ENCODE peak calls at places on chromosomes 16 and 17, in ten cellular contexts. T is erythroblast; R is NCI-H1436; L is non-pigmented ciliary epithelial cell; X is stimulated activated CD8-positive, alpha-beta memory T cell treated with anti-CD3 and anti-CD28 coated beads, Interleukin-12 subunit alpha, Interleukin-12 subunit beta, amount 100 ng/mL, for 4 hours; J is activated naive CD4-positive, alpha-beta T cell treated with anti-CD3 and anti-CD28 coated beads, Interleukin-2, amount 50 U/mL, for 72 hours; O is lower leg skin; S is uterus; Y is NCI-H345; I is choroid plexus epithelial cell. H is an unnamed sample.

GRCh38 chr16:440627-441026 is 15.2 kb downstream of the RAB11FIP3 start:
- DNase-seq in T (no peak), R (no peak), L (no peak), X (no peak), J (no peak), O (no peak), S (no peak), Y (no peak), I (no peak), H (no peak)

GRCh38 chr17:48841395-48841831 is 10.6 kb downstream of the CALCOCO2 start:
- DNase-seq in T (peak), R (no peak), L (no peak), X (no peak), J (peak), O (no peak), S (peak), Y (no peak), I (peak), H (peak)

GRCh38 chr17:10772425-10773380 is 31.2 kb downstream of the TMEM238L start:
- DNase-seq in T (peak), R (no peak), L (no peak), X (no peak), J (peak), O (peak), S (no peak), Y (no peak), I (peak), H (peak)

GRCh38 chr17:31394544-31394943 is 3.1 kb downstream of the RAB11FIP4 start:
- DNase-seq in T (peak), R (no peak), L (peak), X (no peak), J (peak), O (peak), S (no peak), Y (no peak), I (peak), H (peak)

GRCh38 chr16:10922328-10923145 is 19.7 kb downstream of the DEXI start:
- DNase-seq in T (no peak), R (no peak), L (no peak), X (no peak), J (no peak), O (no peak), S (no peak), Y (no peak), I (no peak), H (no peak)

GRCh38 chr16:4131621-4132020 is 15.4 kb upstream of the ADCY9 start:
- DNase-seq in T (no peak), R (no peak), L (no peak), X (no peak), J (no peak), O (no peak), S (no peak), Y (no peak), I (no peak), H (no peak)

GRCh38 chr17:21841839-21842238 is 149.5 kb downstream of the KCNJ18 start:
- DNase-seq in T (no peak), R (no peak), L (no peak), X (no peak), J (no peak), O (no peak), S (no peak), Y (no peak), I (no peak), H (no peak)

GRCh38 chr16:73068546-73069401 is 20.8 kb upstream of the ZFHX3 start:
- DNase-seq in T (no peak), R (peak), L (peak), X (no peak), J (no peak), O (peak), S (peak), Y (peak), I (peak), H (peak)

GRCh38 chr17:4573682-4574081 is 10.6 kb upstream of the SMTNL2 start:
- DNase-seq in T (no peak), R (no peak), L (no peak), X (peak), J (peak), O (no peak), S (no peak), Y (no peak), I (no peak), H (no peak)

GRCh38 chr17:69414408-69415274 is at the start of gene MAP2K6:
- DNase-seq in T (peak), R (peak), L (no peak), X (peak), J (peak), O (peak), S (peak), Y (peak), I (peak), H (peak)

GRCh38 chr17:51853857-51854256 is 304.7 kb downstream of the CA10 start:
- DNase-seq in T (no peak), R (no peak), L (no peak), X (no peak), J (no peak), O (no peak), S (no peak), Y (peak), I (no peak), H (no peak)

GRCh38 chr16:79261461-79261860 is 339.1 kb downstream of the MAF start:
- DNase-seq in T (peak), R (peak), L (no peak), X (no peak), J (no peak), O (peak), S (no peak), Y (peak), I (no peak), H (no peak)

GRCh38 chr16:29675811-29676643 is 3.0 kb upstream of the QPRT start:
- DNase-seq in T (no peak), R (no peak), L (no peak), X (no peak), J (no peak), O (no peak), S (no peak), Y (no peak), I (peak), H (peak)

GRCh38 chr16:56862776-56863175 is 2.2 kb upstream of the SLC12A3 start:
- DNase-seq in T (no peak), R (no peak), L (no peak), X (no peak), J (no peak), O (no peak), S (no peak), Y (no peak), I (no peak), H (no peak)

GRCh38 chr16:12271006-12271405 is 294.5 kb downstream of the SNX29 start:
- DNase-seq in T (no peak), R (peak), L (no peak), X (no peak), J (no peak), O (no peak), S (no peak), Y (peak), I (peak), H (peak)

GRCh38 chr17:35890774-35891155 is 10.6 kb upstream of the CCL5 start:
- DNase-seq in T (no peak), R (no peak), L (no peak), X (no peak), J (no peak), O (no peak), S (no peak), Y (peak), I (peak), H (no peak)

GRCh38 chr16:88844412-88845118 is 12.2 kb downstream of the GALNS start:
- DNase-seq in T (no peak), R (no peak), L (no peak), X (no peak), J (no peak), O (no peak), S (no peak), Y (no peak), I (no peak), H (no peak)

GRCh38 chr17:47694018-47694817 is at the start of gene TBKBP1:
- DNase-seq in T (no peak), R (peak), L (no peak), X (peak), J (peak), O (no peak), S (peak), Y (peak), I (peak), H (peak)

GRCh38 chr17:9936075-9936474 is 31.0 kb upstream of the RCVRN start:
- DNase-seq in T (no peak), R (no peak), L (no peak), X (no peak), J (no peak), O (peak), S (no peak), Y (no peak), I (no peak), H (no peak)

GRCh38 chr16:29819506-29819905 is 756 bp upstream of the MVP start:
- DNase-seq in T (no peak), R (no peak), L (no peak), X (no peak), J (no peak), O (no peak), S (no peak), Y (no peak), I (peak), H (no peak)

GRCh38 chr17:72184805-72185204 is 64.0 kb downstream of the SOX9 start:
- DNase-seq in T (no peak), R (no peak), L (no peak), X (no peak), J (no peak), O (no peak), S (no peak), Y (no peak), I (peak), H (peak)

GRCh38 chr16:49811630-49812334 is 44.1 kb downstream of the ZNF423 start:
- DNase-seq in T (no peak), R (no peak), L (no peak), X (no peak), J (no peak), O (no peak), S (no peak), Y (no peak), I (peak), H (no peak)

GRCh38 chr17:67620088-67620487 is 97.6 kb upstream of the NOL11 start:
- DNase-seq in T (no peak), R (no peak), L (no peak), X (no peak), J (no peak), O (no peak), S (no peak), Y (no peak), I (no peak), H (no peak)

GRCh38 chr17:49746791-49747490 is 17.0 kb downstream of the FAM117A start:
- DNase-seq in T (no peak), R (no peak), L (no peak), X (no peak), J (no peak), O (no peak), S (no peak), Y (no peak), I (no peak), H (no peak)

GRCh38 chr17:13113821-13114525 is 96.1 kb upstream of the ELAC2 start:
- DNase-seq in T (no peak), R (no peak), L (no peak), X (no peak), J (no peak), O (no peak), S (no peak), Y (no peak), I (no peak), H (no peak)

GRCh38 chr16:3467920-3468319 is 24.4 kb downstream of the NAA60 start:
- DNase-seq in T (no peak), R (no peak), L (no peak), X (no peak), J (no peak), O (no peak), S (no peak), Y (no peak), I (peak), H (peak)

GRCh38 chr16:75916431-75916830 is 190.1 kb upstream of the CPHXL start:
- DNase-seq in T (no peak), R (no peak), L (no peak), X (no peak), J (no peak), O (no peak), S (no peak), Y (no peak), I (no peak), H (no peak)

GRCh38 chr17:37567137-37567927 is 41.9 kb downstream of the SYNRG start:
- DNase-seq in T (no peak), R (no peak), L (no peak), X (no peak), J (no peak), O (no peak), S (no peak), Y (no peak), I (no peak), H (no peak)

GRCh38 chr16:89044394-89045180 is 49.1 kb upstream of the ACSF3 start:
- DNase-seq in T (no peak), R (no peak), L (no peak), X (no peak), J (no peak), O (no peak), S (no peak), Y (no peak), I (no peak), H (no peak)

GRCh38 chr17:42097691-42098661 is at the start of gene ZNF385C:
- DNase-seq in T (no peak), R (peak), L (no peak), X (peak), J (peak), O (no peak), S (no peak), Y (peak), I (no peak), H (no peak)

GRCh38 chr17:63695889-63696288 is 4.0 kb downstream of the LIMD2 start:
- DNase-seq in T (no peak), R (no peak), L (no peak), X (no peak), J (no peak), O (no peak), S (no peak), Y (no peak), I (no peak), H (no peak)

GRCh38 chr16:29994613-29995329 is 646 bp downstream of the HIRIP3 start:
- DNase-seq in T (no peak), R (no peak), L (no peak), X (peak), J (peak), O (no peak), S (peak), Y (no peak), I (peak), H (peak)

GRCh38 chr17:65154770-65155589 is 17.8 kb downstream of the RGS9 start:
- DNase-seq in T (no peak), R (no peak), L (no peak), X (no peak), J (no peak), O (no peak), S (no peak), Y (no peak), I (peak), H (peak)

GRCh38 chr17:27519550-27519949 is 63.3 kb downstream of the KSR1 start:
- DNase-seq in T (no peak), R (no peak), L (no peak), X (no peak), J (no peak), O (no peak), S (no peak), Y (no peak), I (no peak), H (no peak)

GRCh38 chr16:12499032-12499735 is 304.5 kb downstream of the CPPED1 start:
- DNase-seq in T (no peak), R (no peak), L (no peak), X (no peak), J (no peak), O (no peak), S (no peak), Y (no peak), I (no peak), H (no peak)

GRCh38 chr17:11797803-11798202 is 199.5 kb downstream of the ZNF18 start:
- DNase-seq in T (peak), R (no peak), L (no peak), X (no peak), J (no peak), O (no peak), S (no peak), Y (no peak), I (no peak), H (no peak)

GRCh38 chr16:76059186-76059585 is 218.0 kb upstream of the CNTNAP4 start:
- DNase-seq in T (no peak), R (no peak), L (no peak), X (no peak), J (no peak), O (no peak), S (no peak), Y (no peak), I (no peak), H (no peak)